ENCODE peak calls at places on chromosomes 3 and 15, in five cellular contexts. Z is A549, L is K562, U is H1, S is HepG2. A is an unnamed sample.
A peak's percentile ranks its signal among the peaks of the same experiment; 100 is the strongest.

GRCh38 chr15:63908986-63909385 is 75.2 kb upstream of the HERC1 start:
- DNase-seq in Z (no peak), L (no peak), U (no peak), S (no peak), A (no peak)

GRCh38 chr15:44394062-44394461 is 33.4 kb upstream of the CTDSPL2 start:
- DNase-seq in Z (peak; percentile 1), L (no peak), U (no peak), S (peak; percentile 43), A (no peak)

GRCh38 chr15:35141743-35142356 is 56.8 kb upstream of the NANOGP8 start:
- DNase-seq in Z (peak; percentile 55), L (no peak), U (no peak), S (peak; percentile 0), A (no peak)

GRCh38 chr3:37255990-37256308 is 81.6 kb upstream of the LRRFIP2 start:
- DNase-seq in Z (no peak), L (no peak), U (no peak), S (no peak), A (no peak)

GRCh38 chr3:24240306-24240705 is 254.3 kb downstream of the THRB start:
- DNase-seq in Z (no peak), L (no peak), U (no peak), S (no peak), A (no peak)

GRCh38 chr15:71480566-71480965 is 329.8 kb upstream of the NR2E3 start:
- DNase-seq in Z (no peak), L (peak; percentile 8), U (no peak), S (no peak), A (no peak)

GRCh38 chr3:142243134-142243533 is 17.7 kb upstream of the GK5 start:
- DNase-seq in Z (no peak), L (no peak), U (no peak), S (no peak), A (no peak)

GRCh38 chr3:62097121-62097520 is 276.2 kb downstream of the FEZF2 start:
- DNase-seq in Z (no peak), L (no peak), U (no peak), S (no peak), A (no peak)

GRCh38 chr3:186476044-186476468 is 68.1 kb downstream of the CRYGS start:
- DNase-seq in Z (no peak), L (no peak), U (peak; percentile 24), S (no peak), A (no peak)

GRCh38 chr15:43930079-43930478 is 103.3 kb downstream of the WDR76 start:
- DNase-seq in Z (no peak), L (no peak), U (peak; percentile 51), S (no peak), A (no peak)

GRCh38 chr3:137409584-137409983 is 354.5 kb upstream of the SOX14 start:
- DNase-seq in Z (no peak), L (no peak), U (no peak), S (no peak), A (no peak)

GRCh38 chr3:45224824-45225464 is 1.1 kb downstream of the TMEM158 start:
- DNase-seq in Z (peak; percentile 75), L (peak; percentile 82), U (peak; percentile 81), S (peak; percentile 40), A (no peak)

DNA sequence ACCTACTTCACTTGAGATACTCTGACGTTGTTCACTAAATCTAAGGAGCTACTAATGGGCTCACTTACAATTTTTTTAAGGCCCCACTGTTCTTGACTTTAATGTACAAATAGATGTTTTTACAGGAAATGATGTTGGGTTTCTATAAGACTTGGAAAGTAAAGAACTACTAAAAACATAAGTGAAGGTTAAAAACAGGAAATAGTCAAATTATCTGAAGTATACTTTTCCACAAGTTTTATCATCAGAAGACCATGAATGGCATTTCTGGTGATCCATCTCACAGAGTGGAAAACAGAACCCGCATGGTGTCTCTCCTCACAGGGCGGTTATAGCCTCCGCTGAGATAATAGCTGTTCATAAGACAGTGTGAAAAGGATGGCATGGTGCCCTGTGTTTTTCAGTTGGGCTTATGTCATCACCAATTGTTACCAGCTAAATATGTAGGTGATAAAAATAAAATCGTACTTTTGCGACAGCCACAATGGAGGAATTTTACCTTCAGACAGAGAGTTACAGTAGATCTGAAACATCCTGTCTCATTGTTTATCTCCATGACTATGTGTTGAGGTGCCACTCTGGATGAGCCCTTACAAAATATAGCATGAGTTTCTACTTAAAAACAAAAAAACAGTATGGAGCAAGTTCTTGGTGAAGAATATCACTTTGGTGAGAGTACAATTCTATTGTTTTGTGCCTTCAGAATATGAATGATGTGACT is 462.4 kb downstream of the RAP2B start:
- DNase-seq in Z (no peak), L (no peak), U (no peak), S (no peak), A (no peak)
- TF ChIP-seq KDM1A in Z (no peak), L (no peak), U (no peak), S (no peak), A (no peak)

GRCh38 chr3:71307884-71308697 is 275.4 kb downstream of the FOXP1 start:
- DNase-seq in Z (no peak), L (no peak), U (no peak), S (no peak), A (no peak)
- TF ChIP-seq KDM1A in Z (no peak), L (no peak), U (no peak), S (no peak), A (no peak)

GRCh38 chr3:53083949-53084309 is 38.1 kb upstream of the SFMBT1 start:
- DNase-seq in Z (no peak), L (peak; percentile 59), U (no peak), S (no peak), A (no peak)

GRCh38 chr3:53082736-53083135 is 36.9 kb upstream of the SFMBT1 start:
- DNase-seq in Z (no peak), L (no peak), U (no peak), S (no peak), A (no peak)

GRCh38 chr3:53085476-53085875 is 39.6 kb upstream of the SFMBT1 start:
- DNase-seq in Z (no peak), L (no peak), U (no peak), S (no peak), A (no peak)

GRCh38 chr3:53083496-53083895 is 37.6 kb upstream of the SFMBT1 start:
- DNase-seq in Z (no peak), L (no peak), U (no peak), S (no peak), A (no peak)

GRCh38 chr3:53084310-53085001 is 38.6 kb upstream of the SFMBT1 start:
- DNase-seq in Z (no peak), L (peak; percentile 32), U (no peak), S (peak; percentile 41), A (no peak)
- TF ChIP-seq KDM1A in Z (no peak), L (no peak), U (no peak), S (no peak), A (no peak)

DNA sequence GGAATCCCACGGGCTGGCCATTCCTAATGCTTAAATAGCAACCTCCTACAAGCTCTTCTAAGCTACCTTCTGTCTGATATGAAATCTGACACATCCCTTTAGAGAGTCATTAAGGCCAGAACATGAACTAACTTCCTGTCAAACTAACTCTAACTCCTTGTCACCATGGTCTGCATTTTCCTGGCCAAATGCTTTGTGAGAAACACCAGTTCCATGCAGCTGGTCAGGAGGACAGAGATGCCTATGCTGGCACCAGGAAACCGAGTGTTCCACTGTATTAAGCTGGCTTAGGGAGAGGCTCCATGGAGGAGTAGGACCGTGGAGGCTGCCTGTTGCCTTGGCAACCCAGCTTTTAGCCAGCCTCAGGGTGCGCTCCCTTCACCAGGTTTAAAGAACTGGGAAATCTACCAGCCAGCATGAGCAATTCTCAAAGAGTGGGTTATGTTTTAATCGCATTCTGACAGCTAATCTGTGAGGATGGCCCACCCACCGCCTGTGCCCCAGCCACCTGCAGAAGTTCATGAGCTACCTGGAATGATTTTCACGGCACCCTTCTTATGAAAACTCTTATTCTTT is 394.1 kb downstream of the OCA2 start:
- DNase-seq in Z (no peak), L (no peak), U (no peak), S (no peak), A (no peak)
- TF ChIP-seq KDM1A in Z (no peak), L (no peak), U (no peak), S (no peak), A (no peak)

GRCh38 chr15:66765478-66766281 is 63.6 kb downstream of the SMAD6 start:
- DNase-seq in Z (peak; percentile 97), L (no peak), U (no peak), S (peak; percentile 93), A (peak; percentile 69)
- TF ChIP-seq KDM1A in Z (peak; percentile 66), L (no peak), U (no peak), S (peak; percentile 34), A (no peak)